ENCODE peak calls at places on chromosomes 11 and 22, in five cellular contexts. S is OCI-LY7, N is kidney, Z is cardiac fibroblast, B is spleen. K is an unnamed sample.
A peak's percentile ranks its signal among the peaks of the same experiment; 100 is the strongest.

GRCh38 chr11:132790466-132790865 is 741.8 kb downstream of the OPCML start:
- DNase-seq in S (no peak), N (no peak), Z (no peak), B (no peak), K (no peak)

GRCh38 chr11:102438311-102439062 is 14.1 kb downstream of the TMEM123 start:
- DNase-seq in S (no peak), N (no peak), Z (no peak), B (no peak), K (no peak)

GRCh38 chr11:45606514-45607024 is 58.9 kb downstream of the CHST1 start:
- DNase-seq in S (no peak), N (no peak), Z (no peak), B (no peak), K (no peak)

GRCh38 chr11:75891947-75892739 is 77.1 kb downstream of the UVRAG start:
- DNase-seq in S (peak; percentile 68), N (no peak), Z (no peak), B (no peak), K (no peak)

GRCh38 chr22:26362471-26362870 is 66.6 kb upstream of the ASPHD2 start:
- DNase-seq in S (no peak), N (no peak), Z (peak; percentile 2), B (no peak), K (no peak)

GRCh38 chr11:70302086-70302752 is 31.7 kb downstream of the PPFIA1 start:
- DNase-seq in S (no peak), N (no peak), Z (no peak), B (peak; percentile 34), K (no peak)

GRCh38 chr11:78749243-78749730 is 174.6 kb upstream of the NARS2 start:
- DNase-seq in S (no peak), N (no peak), Z (no peak), B (no peak), K (no peak)

GRCh38 chr11:13923716-13924650 is 38.5 kb upstream of the SPON1 start:
- DNase-seq in S (peak; percentile 90), N (no peak), Z (peak; percentile 20), B (no peak), K (no peak)

GRCh38 chr11:122721964-122722266 is 66.4 kb downstream of the UBASH3B start:
- DNase-seq in S (no peak), N (no peak), Z (peak; percentile 76), B (no peak), K (peak; percentile 87)

GRCh38 chr11:86627776-86628455 is 44.5 kb downstream of the ME3 start:
- DNase-seq in S (no peak), N (no peak), Z (no peak), B (no peak), K (no peak)

GRCh38 chr11:1019321-1019910 is 17.1 kb downstream of the MUC6 start:
- DNase-seq in S (no peak), N (no peak), Z (no peak), B (no peak), K (no peak)

GRCh38 chr11:27397619-27398412 is 34.8 kb upstream of the CCDC34 start:
- DNase-seq in S (no peak), N (no peak), Z (no peak), B (no peak), K (no peak)
- H3K4me3 ChIP-seq in S (no peak overlapping the region), N (no peak overlapping the region), Z (no peak overlapping the region), B (no peak overlapping the region), K (no peak overlapping the region)

GRCh38 chr22:43171019-43171491 is 15.9 kb downstream of the TTLL12 start:
- DNase-seq in S (no peak), N (peak; percentile 55), Z (no peak), B (peak; percentile 58), K (no peak)
- H3K4me3 ChIP-seq in S (no peak overlapping the region), N (no peak overlapping the region), Z (no peak overlapping the region), B (no peak overlapping the region), K (no peak overlapping the region)

DNA sequence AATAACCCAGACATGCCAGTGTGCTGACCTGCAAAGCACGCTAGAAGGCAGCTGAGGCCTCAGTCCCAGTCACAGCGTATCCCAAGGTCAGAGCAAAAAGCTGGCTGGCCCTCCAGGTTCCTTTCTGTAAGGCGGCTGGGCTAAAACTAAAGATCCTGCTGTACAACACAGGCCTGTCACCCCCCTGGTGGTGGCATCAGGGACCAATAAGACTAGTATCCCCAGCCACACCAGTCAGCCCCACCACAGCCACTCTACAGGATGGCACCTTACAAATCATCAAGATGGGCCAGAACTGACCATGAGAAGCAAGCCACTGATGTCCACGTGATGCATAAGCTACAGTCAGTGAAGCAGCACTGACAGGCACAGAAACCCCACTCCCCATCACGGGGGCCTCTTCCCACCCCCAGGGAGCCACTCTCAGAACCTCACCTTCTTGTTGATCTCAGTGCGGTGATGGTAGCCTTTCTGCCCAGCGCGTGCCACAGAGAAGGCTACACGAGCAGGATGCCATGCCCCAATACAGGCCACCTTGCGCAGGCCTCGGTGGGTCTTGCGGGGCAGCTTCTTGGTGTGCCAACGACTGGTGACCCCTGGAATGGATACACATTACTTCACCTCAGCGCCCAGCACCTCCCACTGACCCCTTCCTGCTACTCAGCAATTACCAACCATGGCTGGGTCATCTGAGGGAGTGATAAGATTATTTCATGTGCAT is 5.0 kb downstream of the RPL3 start:
- DNase-seq in S (no peak), N (no peak), Z (no peak), B (no peak), K (no peak)
- H3K4me3 ChIP-seq in S (peak overlapping the region; percentile 13), N (no peak overlapping the region), Z (no peak overlapping the region), B (no peak overlapping the region), K (no peak overlapping the region)

DNA sequence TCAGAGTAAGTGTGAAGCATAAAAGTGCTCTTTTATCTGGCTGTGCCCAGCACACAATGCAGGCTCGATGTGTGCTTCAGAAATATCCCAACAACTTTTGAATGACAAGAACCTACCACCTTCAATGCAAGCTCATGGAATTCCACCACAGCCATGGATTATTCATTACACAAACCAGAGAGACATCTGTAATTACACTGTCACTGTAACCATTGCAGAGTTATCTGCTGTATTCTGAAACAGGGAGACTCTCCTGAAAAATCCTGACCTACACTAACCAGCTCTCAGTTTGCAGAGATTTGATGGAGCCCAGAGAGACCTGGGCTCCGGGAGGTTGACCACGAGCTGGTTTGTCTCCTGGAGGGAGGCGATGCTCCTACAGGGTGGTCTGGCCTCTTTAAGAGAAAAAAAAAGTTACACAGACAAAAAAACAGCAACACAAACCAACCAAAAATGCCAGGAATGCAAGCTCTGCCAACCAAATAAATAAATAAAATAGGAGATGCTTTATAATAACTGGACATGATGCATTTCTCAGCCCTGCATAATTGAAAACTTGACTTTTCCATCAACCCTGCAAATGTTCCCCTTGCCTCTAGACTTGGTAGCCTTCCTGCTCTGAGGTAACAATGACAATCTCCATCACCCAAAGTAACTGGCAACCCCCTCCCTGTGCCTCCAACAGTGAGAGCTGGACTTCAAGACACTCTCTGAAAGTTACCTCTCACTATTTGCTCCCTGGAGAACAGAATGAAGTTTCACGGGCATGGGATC is 69.7 kb downstream of the ETS1 start:
- DNase-seq in S (peak; percentile 45), N (no peak), Z (peak; percentile 70), B (no peak), K (peak; percentile 72)
- H3K4me3 ChIP-seq in S (peak overlapping the region; percentile 98), N (peak overlapping the region; percentile 85), Z (peak overlapping the region; percentile 86), B (peak overlapping the region; percentile 64), K (peak overlapping the region; percentile 95)

GRCh38 chr11:64229090-64229958 is 1.0 kb upstream of the DNAJC4 start:
- DNase-seq in S (no peak), N (peak; percentile 74), Z (no peak), B (peak; percentile 83), K (no peak)

GRCh38 chr11:64226507-64227051 is 505 bp downstream of the NUDT22 start:
- DNase-seq in S (peak; percentile 78), N (peak; percentile 91), Z (no peak), B (peak; percentile 94), K (no peak)

GRCh38 chr11:64225608-64226506 is at the start of the genes NUDT22 and TRPT1:
- DNase-seq in S (peak; percentile 95), N (peak; percentile 97), Z (peak; percentile 82), B (peak; percentile 98), K (peak; percentile 72)

GRCh38 chr11:64229959-64230208 is 464 bp upstream of the DNAJC4 start:
- DNase-seq in S (no peak), N (no peak), Z (no peak), B (no peak), K (no peak)

GRCh38 chr11:64227405-64227956 is 1.4 kb downstream of the NUDT22 start:
- DNase-seq in S (no peak), N (no peak), Z (peak; percentile 51), B (peak; percentile 74), K (peak; percentile 27)
- H3K4me3 ChIP-seq in S (peak overlapping the region; percentile 83), N (peak overlapping the region; percentile 86), Z (peak overlapping the region; percentile 84), B (peak overlapping the region; percentile 72), K (peak overlapping the region; percentile 81)